ENCODE peak calls at places on chromosome 4, in seven cellular contexts. O, S, W, J, Y, L and U are unnamed samples.

GRCh38 chr4:127006509-127006908 is 626.2 kb upstream of the INTU start:
- DNase-seq in O (no peak), S (no peak), W (no peak), J (no peak), Y (no peak), L (no peak), U (no peak)

GRCh38 chr4:69775488-69775887 is 15.1 kb upstream of the SULT1B1 start:
- DNase-seq in O (no peak), S (no peak), W (no peak), J (no peak), Y (peak), L (no peak), U (no peak)

GRCh38 chr4:112374850-112375249 is 77.7 kb downstream of the ALPK1 start:
- DNase-seq in O (no peak), S (no peak), W (no peak), J (no peak), Y (no peak), L (no peak), U (no peak)

GRCh38 chr4:61877893-61878292 is 677.8 kb downstream of the ADGRL3 start:
- DNase-seq in O (no peak), S (no peak), W (no peak), J (no peak), Y (no peak), L (no peak), U (no peak)

GRCh38 chr4:38663021-38663800 is 788 bp upstream of the KLF3 start:
- DNase-seq in O (peak), S (no peak), W (no peak), J (no peak), Y (no peak), L (no peak), U (peak)

GRCh38 chr4:87057835-87058234 is 123.0 kb downstream of the AFF1 start:
- DNase-seq in O (no peak), S (no peak), W (no peak), J (no peak), Y (peak), L (no peak), U (no peak)

GRCh38 chr4:65798498-65799127 is 128.3 kb upstream of the EPHA5 start:
- DNase-seq in O (no peak), S (no peak), W (no peak), J (no peak), Y (no peak), L (no peak), U (no peak)

GRCh38 chr4:66555301-66555700 is 885.0 kb upstream of the EPHA5 start:
- DNase-seq in O (no peak), S (no peak), W (no peak), J (no peak), Y (peak), L (no peak), U (no peak)

GRCh38 chr4:72896515-72896914 is 173.0 kb downstream of the COX18 start:
- DNase-seq in O (peak), S (peak), W (no peak), J (no peak), Y (peak), L (no peak), U (no peak)

GRCh38 chr4:156476359-156476758 is 495.2 kb downstream of the PDGFC start:
- DNase-seq in O (peak), S (no peak), W (no peak), J (no peak), Y (peak), L (no peak), U (no peak)

DNA sequence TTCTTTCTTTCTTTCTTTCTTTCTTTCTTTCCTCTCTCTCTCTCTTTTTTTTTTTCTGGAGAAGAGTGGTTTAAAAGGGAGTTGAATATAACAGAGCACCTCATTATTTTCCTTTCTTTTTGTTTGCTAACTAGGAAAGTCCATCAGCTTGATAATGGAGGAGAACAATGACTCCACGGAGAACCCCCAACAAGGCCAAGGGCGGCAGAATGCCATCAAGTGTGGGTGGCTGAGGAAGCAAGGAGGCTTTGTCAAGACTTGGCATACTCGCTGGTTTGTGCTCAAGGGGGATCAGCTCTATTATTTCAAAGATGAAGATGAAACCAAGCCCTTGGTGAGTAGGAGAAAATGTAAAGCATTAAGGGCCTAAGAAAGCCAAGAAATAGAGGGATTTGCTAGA is 95.4 kb downstream of the ARHGAP24 start:
- DNase-seq in O (no peak), S (no peak), W (no peak), J (no peak), Y (no peak), L (no peak), U (no peak)
- H3K27ac ChIP-seq in O (no peak), S (no peak), W (no peak), J (no peak), Y (no peak), L (no peak), U (no peak)

GRCh38 chr4:6374575-6374974 is 97.8 kb downstream of the PPP2R2C start:
- DNase-seq in O (no peak), S (no peak), W (no peak), J (peak), Y (no peak), L (no peak), U (no peak)
- H3K27ac ChIP-seq in O (no peak), S (no peak), W (no peak), J (no peak), Y (no peak), L (no peak), U (no peak)

DNA sequence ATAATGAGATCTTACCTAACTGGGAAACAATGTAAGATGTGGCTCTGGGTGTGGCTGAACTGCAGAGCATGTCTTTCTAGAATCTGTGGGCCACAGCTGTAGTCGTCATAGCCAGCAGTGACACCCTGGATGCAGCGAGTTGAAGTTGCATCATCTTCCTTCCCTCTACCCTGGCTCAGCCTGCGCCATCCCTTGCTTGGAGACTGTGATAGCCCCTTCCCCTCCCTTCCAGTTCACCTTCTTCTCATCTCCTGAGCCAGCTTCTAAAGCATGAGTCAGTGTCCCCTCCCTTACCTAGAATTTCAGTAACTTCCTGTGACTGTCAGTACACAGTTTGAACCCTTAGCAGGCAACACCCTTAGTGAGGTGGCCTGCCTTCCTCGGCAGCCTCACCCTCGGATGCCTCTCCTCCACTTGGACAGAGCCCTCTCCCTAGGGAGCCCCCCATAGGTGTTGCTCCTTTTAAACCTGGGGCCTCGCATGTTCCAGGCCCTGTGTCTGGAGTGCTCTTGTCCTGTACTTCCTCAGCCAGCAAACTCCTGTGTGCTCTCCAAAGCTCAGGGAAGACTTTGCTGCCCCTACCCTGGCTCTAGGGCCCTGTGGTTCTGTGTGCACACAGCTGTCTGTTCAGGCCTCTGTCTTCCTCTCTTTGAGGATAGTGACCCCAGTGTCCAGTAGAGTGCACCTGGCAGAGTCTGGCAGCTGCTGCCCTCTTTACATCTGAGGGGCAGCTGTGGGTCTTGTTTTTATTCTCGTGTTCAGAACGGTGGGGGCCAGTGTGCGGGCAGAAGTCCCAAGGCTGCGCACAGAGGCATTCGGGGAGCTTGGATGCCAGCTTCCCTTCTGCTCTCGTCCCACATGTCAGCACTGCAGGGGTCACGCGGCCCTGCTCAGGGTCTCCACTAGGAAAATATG is 43.7 kb upstream of the TADA2B start:
- DNase-seq in O (no peak), S (no peak), W (no peak), J (no peak), Y (peak), L (no peak), U (peak)
- H3K27ac ChIP-seq in O (no peak), S (no peak), W (no peak), J (no peak), Y (peak), L (no peak), U (peak)

GRCh38 chr4:97159625-97160024 is 983.7 kb downstream of the STPG2 start:
- DNase-seq in O (no peak), S (no peak), W (no peak), J (no peak), Y (no peak), L (no peak), U (no peak)
- H3K27ac ChIP-seq in O (no peak), S (no peak), W (no peak), J (no peak), Y (no peak), L (no peak), U (no peak)

GRCh38 chr4:151437505-151437904 is 28.5 kb downstream of the FHIP1A start:
- DNase-seq in O (no peak), S (no peak), W (no peak), J (no peak), Y (peak), L (no peak), U (no peak)

GRCh38 chr4:151431728-151432127 is 22.8 kb downstream of the FHIP1A start:
- DNase-seq in O (no peak), S (no peak), W (no peak), J (no peak), Y (no peak), L (no peak), U (no peak)

GRCh38 chr4:151432654-151433053 is 23.7 kb downstream of the FHIP1A start:
- DNase-seq in O (no peak), S (no peak), W (no peak), J (no peak), Y (no peak), L (no peak), U (no peak)

GRCh38 chr4:151436093-151436518 is 27.1 kb downstream of the FHIP1A start:
- DNase-seq in O (peak), S (no peak), W (no peak), J (no peak), Y (peak), L (no peak), U (no peak)

GRCh38 chr4:151434183-151434860 is 25.3 kb downstream of the FHIP1A start:
- DNase-seq in O (no peak), S (no peak), W (no peak), J (no peak), Y (peak), L (no peak), U (no peak)
- H3K27ac ChIP-seq in O (no peak), S (no peak), W (no peak), J (peak), Y (peak), L (no peak), U (no peak)

DNA sequence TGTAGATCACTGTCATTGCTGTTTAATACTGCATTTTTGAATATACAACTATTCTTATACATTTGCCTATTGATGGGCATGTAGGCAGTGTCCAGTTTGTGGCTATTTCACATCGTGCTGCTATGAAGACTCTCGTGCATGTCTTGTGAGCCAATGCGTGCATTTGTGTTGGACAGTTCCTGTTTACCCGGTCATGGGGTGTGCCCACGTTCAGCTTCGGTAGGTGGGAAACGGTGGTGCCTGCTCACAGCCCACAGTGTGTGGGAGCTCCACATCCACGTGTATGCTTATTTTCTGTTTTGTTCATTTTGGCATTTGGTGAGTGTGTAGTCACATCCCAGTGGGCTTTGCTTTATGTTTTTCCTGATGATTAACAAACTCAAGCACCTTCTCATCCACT is 19.7 kb upstream of the RNF212 start:
- DNase-seq in O (no peak), S (no peak), W (no peak), J (no peak), Y (no peak), L (no peak), U (no peak)
- H3K27ac ChIP-seq in O (no peak), S (no peak), W (no peak), J (no peak), Y (no peak), L (no peak), U (no peak)

DNA sequence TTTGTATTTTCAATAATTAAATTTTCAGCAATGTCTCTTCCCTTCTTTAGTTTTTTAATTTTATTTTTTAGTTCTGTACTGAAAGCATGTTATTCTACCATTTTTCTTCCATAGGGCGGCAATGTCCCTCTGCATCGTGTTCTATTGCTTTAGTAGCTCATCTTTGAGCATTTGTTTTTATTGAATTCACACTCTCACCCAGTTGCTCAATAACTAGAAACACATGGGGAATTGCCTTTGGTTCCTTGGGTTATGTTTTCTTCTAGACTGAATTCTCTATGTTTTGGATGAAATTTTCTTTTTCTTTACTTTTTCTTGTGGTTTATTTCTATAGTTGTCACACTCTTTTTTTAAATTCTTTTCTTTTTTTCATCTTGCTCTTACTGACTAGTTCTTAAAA is 233.8 kb upstream of the LDB2 start:
- DNase-seq in O (no peak), S (no peak), W (no peak), J (no peak), Y (no peak), L (no peak), U (no peak)
- H3K27ac ChIP-seq in O (no peak), S (no peak), W (no peak), J (no peak), Y (no peak), L (no peak), U (no peak)

GRCh38 chr4:165207016-165207430 is 338 bp upstream of the KLHL2 start:
- DNase-seq in O (no peak), S (no peak), W (no peak), J (no peak), Y (peak), L (no peak), U (no peak)
- H3K27ac ChIP-seq in O (no peak), S (peak), W (peak), J (peak), Y (no peak), L (peak), U (peak)

DNA sequence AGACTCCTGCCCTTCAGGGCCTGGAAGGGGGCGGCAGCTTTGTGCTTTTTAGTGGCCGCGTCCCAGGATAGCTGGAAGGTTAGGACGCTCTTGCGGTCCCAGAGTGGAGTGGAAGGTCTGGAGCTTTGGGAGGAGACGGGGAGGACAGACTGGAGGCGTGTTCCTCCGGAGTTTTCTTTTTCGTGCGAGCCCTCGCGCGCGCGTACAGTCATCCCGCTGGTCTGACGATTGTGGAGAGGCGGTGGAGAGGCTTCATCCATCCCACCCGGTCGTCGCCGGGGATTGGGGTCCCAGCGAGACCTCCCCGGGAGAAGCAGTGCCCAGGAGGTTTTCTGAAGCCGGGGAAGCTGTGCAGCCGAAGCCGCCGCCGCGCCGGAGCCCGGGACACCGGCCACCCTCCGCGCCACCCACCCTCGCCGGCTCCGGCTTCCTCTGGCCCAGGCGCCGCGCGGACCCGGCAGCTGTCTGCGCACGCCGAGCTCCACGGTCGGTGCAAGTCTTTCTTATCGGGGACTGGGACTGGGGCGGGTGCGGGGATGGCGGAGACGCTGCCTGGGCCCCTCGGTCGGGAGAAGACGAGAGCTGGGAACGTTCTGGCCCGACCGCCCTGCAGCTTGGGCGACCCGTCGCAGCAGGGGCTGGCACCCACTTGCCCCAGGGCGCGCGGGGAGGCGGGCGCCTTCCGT is at the start of gene EDNRA:
- DNase-seq in O (no peak), S (peak), W (no peak), J (peak), Y (peak), L (no peak), U (no peak)
- H3K27ac ChIP-seq in O (peak), S (peak), W (no peak), J (peak), Y (no peak), L (no peak), U (no peak)

GRCh38 chr4:135476272-135476671 is 1274.7 kb upstream of the PABPC4L start:
- DNase-seq in O (no peak), S (no peak), W (no peak), J (no peak), Y (no peak), L (no peak), U (no peak)
- H3K27ac ChIP-seq in O (no peak), S (no peak), W (no peak), J (no peak), Y (no peak), L (no peak), U (no peak)